ENCODE peak calls at places on chromosomes 4 and X, in eight cellular contexts. C is tibial nerve, F is tibial artery, I is fibroblast of lung, V is left lung, W is suprapubic skin, H is heart left ventricle, Z is HCT116. G is an unnamed sample. For H3K36me3, the result is how much of the 10 kb centered on the place peaks cover.

GRCh38 chr4:23937173-23937572 is 47.3 kb upstream of the PPARGC1A start:
- DNase-seq in C (no peak), F (no peak), I (peak), V (no peak), W (no peak), H (no peak), Z (no peak), G (no peak)

GRCh38 chr4:187565416-187565815 is 430.2 kb upstream of the ZFP42 start:
- DNase-seq in C (no peak), F (no peak), I (no peak), V (no peak), W (no peak), H (no peak), Z (no peak), G (no peak)

GRCh38 chr4:140937866-140938265 is 181.7 kb upstream of the TBC1D9 start:
- DNase-seq in C (no peak), F (no peak), I (peak), V (no peak), W (no peak), H (no peak), Z (no peak), G (no peak)

GRCh38 chrX:15269120-15269519 is 763 bp downstream of the ASB9 start:
- DNase-seq in C (no peak), F (no peak), I (no peak), V (no peak), W (no peak), H (no peak), Z (no peak), G (no peak)

GRCh38 chr4:6907658-6908191 is 1.9 kb upstream of the TBC1D14 start:
- DNase-seq in C (no peak), F (no peak), I (no peak), V (peak), W (no peak), H (no peak), Z (peak), G (no peak)

GRCh38 chrX:140141444-140142029 is 176.2 kb upstream of the CXorf66 start:
- DNase-seq in C (no peak), F (no peak), I (no peak), V (no peak), W (no peak), H (no peak), Z (peak), G (no peak)

GRCh38 chr4:102531441-102531840 is 30.3 kb downstream of the NFKB1 start:
- DNase-seq in C (no peak), F (no peak), I (peak), V (no peak), W (no peak), H (no peak), Z (no peak), G (no peak)

GRCh38 chrX:119899125-119899524 is 3.4 kb downstream of the AKAP14 start:
- DNase-seq in C (no peak), F (no peak), I (no peak), V (no peak), W (no peak), H (no peak), Z (no peak), G (no peak)

GRCh38 chr4:137452799-137453198 is 79.5 kb downstream of the PCDH18 start:
- DNase-seq in C (no peak), F (no peak), I (no peak), V (no peak), W (no peak), H (no peak), Z (no peak), G (no peak)

GRCh38 chrX:13028871-13029336 is 15.5 kb downstream of the FAM9C start:
- DNase-seq in C (no peak), F (no peak), I (peak), V (no peak), W (no peak), H (no peak), Z (no peak), G (no peak)

GRCh38 chr4:141871086-141871485 is 234.7 kb downstream of the IL15 start:
- DNase-seq in C (no peak), F (no peak), I (peak), V (no peak), W (no peak), H (no peak), Z (no peak), G (no peak)

GRCh38 chr4:99473131-99473530 is 37.7 kb upstream of the C4orf17 start:
- DNase-seq in C (no peak), F (no peak), I (peak), V (no peak), W (no peak), H (no peak), Z (no peak), G (no peak)

GRCh38 chr4:38529189-38530115 is 134.5 kb upstream of the KLF3 start:
- DNase-seq in C (no peak), F (no peak), I (no peak), V (peak), W (no peak), H (peak), Z (no peak), G (no peak)

GRCh38 chrX:36642052-36642451 is 366.1 kb upstream of the FAM47C start:
- DNase-seq in C (no peak), F (no peak), I (no peak), V (no peak), W (no peak), H (no peak), Z (no peak), G (no peak)

GRCh38 chr4:128958194-128958593 is 135.1 kb downstream of the SCLT1 start:
- DNase-seq in C (no peak), F (no peak), I (no peak), V (no peak), W (no peak), H (no peak), Z (no peak), G (no peak)

GRCh38 chr4:185894481-185894880 is 82.5 kb upstream of the SORBS2 start:
- DNase-seq in C (no peak), F (no peak), I (no peak), V (no peak), W (no peak), H (no peak), Z (no peak), G (no peak)

GRCh38 chr4:17884063-17884462 is 73.3 kb downstream of the NCAPG start:
- DNase-seq in C (no peak), F (no peak), I (peak), V (no peak), W (no peak), H (no peak), Z (no peak), G (no peak)

GRCh38 chrX:68808686-68809357 is 20.0 kb upstream of the EFNB1 start:
- DNase-seq in C (no peak), F (no peak), I (no peak), V (no peak), W (no peak), H (no peak), Z (peak), G (no peak)

GRCh38 chr4:126890994-126891393 is 741.8 kb upstream of the INTU start:
- DNase-seq in C (no peak), F (no peak), I (peak), V (no peak), W (no peak), H (no peak), Z (no peak), G (no peak)

GRCh38 chr4:113327513-113327912 is 278.1 kb downstream of the ANK2 start:
- DNase-seq in C (no peak), F (no peak), I (no peak), V (no peak), W (no peak), H (no peak), Z (no peak), G (no peak)

GRCh38 chrX:101164766-101165590 is 54.6 kb upstream of the DRP2 start:
- DNase-seq in C (no peak), F (no peak), I (peak), V (no peak), W (no peak), H (no peak), Z (no peak), G (no peak)

GRCh38 chr4:3527914-3528876 is 4.0 kb downstream of the LRPAP1 start:
- DNase-seq in C (no peak), F (no peak), I (no peak), V (peak), W (no peak), H (no peak), Z (no peak), G (no peak)

GRCh38 chr4:128256539-128256938 is 31.1 kb downstream of the PGRMC2 start:
- DNase-seq in C (no peak), F (no peak), I (no peak), V (no peak), W (no peak), H (no peak), Z (no peak), G (no peak)

GRCh38 chrX:45063319-45064095 is 137.2 kb downstream of the DIPK2B start:
- DNase-seq in C (no peak), F (no peak), I (peak), V (no peak), W (no peak), H (no peak), Z (no peak), G (peak)

GRCh38 chrX:74179499-74179898 is 124.5 kb upstream of the ZCCHC13 start:
- DNase-seq in C (no peak), F (no peak), I (no peak), V (no peak), W (no peak), H (no peak), Z (no peak), G (no peak)

GRCh38 chr4:189121336-189121735 is 819.3 kb upstream of the FRG1 start:
- DNase-seq in C (no peak), F (no peak), I (no peak), V (no peak), W (no peak), H (no peak), Z (no peak), G (no peak)

GRCh38 chrX:7889138-7889537 is 38.1 kb downstream of the PNPLA4 start:
- DNase-seq in C (no peak), F (no peak), I (no peak), V (no peak), W (no peak), H (no peak), Z (no peak), G (no peak)

GRCh38 chrX:34638116-34638515 is 19.0 kb downstream of the TMEM47 start:
- DNase-seq in C (no peak), F (no peak), I (peak), V (no peak), W (no peak), H (no peak), Z (no peak), G (no peak)

GRCh38 chrX:106481341-106481740 is 130.4 kb upstream of the RADX start:
- DNase-seq in C (no peak), F (peak), I (peak), V (no peak), W (no peak), H (peak), Z (peak), G (no peak)

GRCh38 chr4:120870279-120870673 is 52.2 kb downstream of the PRDM5 start:
- DNase-seq in C (no peak), F (no peak), I (no peak), V (no peak), W (no peak), H (no peak), Z (no peak), G (no peak)

GRCh38 chr4:113623274-113623894 is 138.2 kb downstream of the CAMK2D start:
- DNase-seq in C (no peak), F (no peak), I (peak), V (no peak), W (no peak), H (no peak), Z (no peak), G (no peak)

GRCh38 chr4:128385683-128386304 is 98.2 kb upstream of the PGRMC2 start:
- DNase-seq in C (no peak), F (no peak), I (peak), V (no peak), W (no peak), H (no peak), Z (no peak), G (no peak)

GRCh38 chr4:122700178-122700725 is 32.3 kb upstream of the BBS12 start:
- DNase-seq in C (no peak), F (no peak), I (peak), V (no peak), W (no peak), H (peak), Z (peak), G (no peak)

GRCh38 chr4:10164877-10165283 is 48.3 kb upstream of the WDR1 start:
- DNase-seq in C (no peak), F (no peak), I (peak), V (no peak), W (no peak), H (no peak), Z (peak), G (peak)

GRCh38 chr4:136900706-136901105 is 631.6 kb downstream of the PCDH18 start:
- DNase-seq in C (no peak), F (no peak), I (peak), V (no peak), W (no peak), H (no peak), Z (no peak), G (no peak)

GRCh38 chr4:143381171-143382118 is 44.8 kb downstream of the GAB1 start:
- DNase-seq in C (peak), F (peak), I (peak), V (peak), W (no peak), H (peak), Z (no peak), G (peak)

GRCh38 chrX:23766650-23767551 is 16.1 kb upstream of the SAT1 start:
- DNase-seq in C (no peak), F (no peak), I (no peak), V (no peak), W (no peak), H (no peak), Z (no peak), G (no peak)

GRCh38 chrX:13078739-13079444 is 34.5 kb upstream of the FAM9C start:
- DNase-seq in C (peak), F (peak), I (peak), V (no peak), W (no peak), H (peak), Z (no peak), G (peak)

GRCh38 chr4:28075557-28075956 is 1214.9 kb downstream of the STIM2 start:
- DNase-seq in C (no peak), F (no peak), I (no peak), V (no peak), W (no peak), H (no peak), Z (no peak), G (no peak)

DNA sequence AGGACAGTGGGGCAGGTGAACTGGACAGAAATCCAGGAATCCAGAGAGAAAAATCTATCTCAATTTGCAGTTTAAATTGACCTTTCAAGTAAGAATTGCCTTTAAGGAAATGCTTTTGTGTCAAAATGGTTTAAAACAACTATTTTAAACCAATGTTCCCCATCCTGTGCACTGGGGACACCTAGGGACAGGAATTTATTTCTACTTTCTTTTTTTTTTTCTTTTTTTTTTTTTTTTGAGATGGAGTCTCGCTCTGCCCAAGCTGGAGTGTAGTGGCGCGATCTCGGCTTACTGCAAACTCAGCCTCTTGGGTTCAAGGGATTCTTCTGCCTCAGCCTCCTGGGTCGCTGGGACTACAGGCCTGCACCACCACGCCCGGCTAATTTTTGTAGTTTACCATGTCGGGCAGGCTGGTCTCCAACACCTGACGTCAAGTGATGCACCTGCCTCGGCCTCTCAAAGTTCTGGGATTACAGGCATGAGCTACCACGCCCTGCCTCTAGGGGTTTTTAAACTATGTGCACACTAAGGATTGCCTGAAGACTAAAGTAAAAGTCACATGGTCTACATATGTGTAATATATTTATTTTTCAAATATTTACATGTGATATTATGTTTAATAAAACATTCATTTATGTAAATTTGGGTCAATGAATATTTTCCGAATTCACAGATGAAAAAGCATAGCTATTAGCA is 1213.4 kb downstream of the STIM2 start:
- DNase-seq in C (no peak), F (no peak), I (no peak), V (no peak), W (no peak), H (no peak), Z (peak), G (no peak)
- TF ChIP-seq CTCF in C (no peak), F (no peak), I (peak), V (no peak), W (no peak), H (no peak), Z (peak), G (no peak)

GRCh38 chr4:42366959-42367358 is 30.3 kb upstream of the SHISA3 start:
- DNase-seq in C (no peak), F (no peak), I (no peak), V (no peak), W (no peak), H (no peak), Z (no peak), G (no peak)

GRCh38 chr4:42363614-42364013 is 33.7 kb upstream of the SHISA3 start:
- DNase-seq in C (no peak), F (no peak), I (no peak), V (no peak), W (no peak), H (no peak), Z (no peak), G (no peak)

GRCh38 chr4:42364654-42365053 is 32.6 kb upstream of the SHISA3 start:
- DNase-seq in C (no peak), F (no peak), I (no peak), V (no peak), W (no peak), H (no peak), Z (no peak), G (no peak)

GRCh38 chr4:42371306-42372063 is 25.8 kb upstream of the SHISA3 start:
- DNase-seq in C (no peak), F (no peak), I (peak), V (no peak), W (no peak), H (no peak), Z (peak), G (no peak)

DNA sequence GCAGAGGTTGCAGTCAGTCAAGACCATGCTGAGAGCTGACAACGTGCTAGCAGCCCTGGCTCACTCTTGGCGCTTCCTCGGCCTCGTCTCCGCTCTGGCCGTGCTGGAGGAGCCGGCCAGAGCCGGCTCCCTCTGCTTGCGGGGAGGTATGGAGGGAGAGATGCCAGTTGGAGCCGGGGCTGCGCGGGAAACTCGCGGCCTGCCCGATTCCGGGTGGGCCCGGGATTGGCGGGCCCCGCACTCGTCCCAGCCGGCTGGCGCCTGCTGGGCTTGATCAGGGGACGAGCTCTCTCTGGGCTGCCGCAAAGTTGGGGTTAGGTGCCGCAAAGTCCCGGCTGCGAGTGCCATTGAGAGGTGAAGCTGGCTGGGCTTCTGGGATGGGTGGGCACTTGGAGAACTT is 27.8 kb upstream of the SHISA3 start:
- DNase-seq in C (no peak), F (no peak), I (no peak), V (no peak), W (no peak), H (no peak), Z (no peak), G (no peak)
- H3K4me3 ChIP-seq in C (no peak), F (no peak), I (no peak), V (no peak), W (no peak), H (no peak), Z (no peak), G (no peak)

GRCh38 chr4:47879458-47879857 is 34.9 kb downstream of the NFXL1 start:
- DNase-seq in C (no peak), F (no peak), I (no peak), V (no peak), W (no peak), H (no peak), Z (no peak), G (no peak)

GRCh38 chr4:47877204-47877603 is 37.2 kb downstream of the NFXL1 start:
- DNase-seq in C (no peak), F (no peak), I (no peak), V (no peak), W (no peak), H (no peak), Z (no peak), G (no peak)

GRCh38 chr4:47876310-47876709 is 38.1 kb downstream of the NFXL1 start:
- DNase-seq in C (no peak), F (no peak), I (no peak), V (no peak), W (no peak), H (no peak), Z (no peak), G (no peak)

GRCh38 chr4:47873877-47874571 is 36.2 kb upstream of the CORIN start:
- DNase-seq in C (no peak), F (no peak), I (no peak), V (no peak), W (no peak), H (no peak), Z (no peak), G (no peak)

DNA sequence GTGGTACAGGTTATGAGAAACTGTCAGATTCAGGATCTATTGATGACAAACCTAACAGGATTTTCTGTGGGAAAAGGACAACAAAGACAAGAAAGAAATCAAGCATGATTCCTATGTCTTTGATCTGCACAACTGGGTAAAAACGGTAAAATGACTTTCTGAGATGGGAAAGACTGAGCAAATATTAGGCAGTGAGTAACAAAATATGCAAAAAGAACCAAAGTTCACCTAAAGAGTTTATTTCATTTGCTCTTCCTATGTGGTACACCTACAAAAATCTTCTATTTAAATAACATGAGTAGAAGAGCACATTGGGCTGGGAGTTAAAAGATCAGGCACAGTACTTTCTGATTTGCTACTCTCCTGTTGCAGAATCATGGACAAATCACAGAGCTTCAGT is 37.6 kb downstream of the NFXL1 start:
- DNase-seq in C (no peak), F (no peak), I (no peak), V (no peak), W (no peak), H (no peak), Z (no peak), G (no peak)
- H3K36me3 ChIP-seq in C (under half), F (half or more), I (under half), V (under half), W (half or more), H (under half), Z (half or more), G (under half)

DNA sequence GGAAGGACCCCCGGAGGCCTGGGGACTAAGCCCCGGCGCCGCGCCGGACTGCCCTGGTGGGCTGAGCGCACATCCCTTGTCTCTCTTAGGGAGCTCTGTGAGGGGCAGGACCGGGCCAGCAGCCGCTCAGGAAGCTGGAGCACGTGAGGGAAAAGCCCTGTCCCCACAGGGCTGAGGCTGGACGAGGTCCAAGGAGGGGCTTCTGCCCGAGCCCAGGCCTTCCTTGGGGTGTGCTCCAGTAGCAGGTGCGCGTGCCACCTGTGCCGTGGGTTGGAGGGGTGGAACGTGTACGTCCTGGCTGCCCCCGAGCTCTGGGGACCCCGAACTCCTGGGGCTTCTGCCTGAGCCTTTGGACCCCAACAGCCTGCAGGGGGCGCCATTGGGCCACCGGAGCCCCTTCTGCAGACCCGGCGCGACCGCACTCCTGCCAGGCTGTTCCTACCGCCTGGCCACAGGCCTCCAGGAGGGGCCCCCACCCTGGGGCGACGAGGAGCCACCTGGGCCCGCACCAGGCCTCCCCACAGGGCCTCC is 27.2 kb downstream of the TACC3 start:
- DNase-seq in C (peak), F (no peak), I (peak), V (peak), W (no peak), H (peak), Z (peak), G (peak)
- TF ChIP-seq CTCF in C (peak), F (peak), I (peak), V (peak), W (peak), H (peak), Z (peak), G (peak)